ENCODE peak calls at places on chromosome 2, in five cellular contexts. A, V, C, E and G are unnamed samples.
A peak's percentile ranks its signal among the peaks of the same experiment; 100 is the strongest.

GRCh38 chr2:74186038-74186437 is 7.4 kb upstream of the MOB1A start:
- DNase-seq in A (no peak), V (no peak), C (no peak), E (no peak), G (no peak)

GRCh38 chr2:3571284-3571683 is 3.8 kb upstream of the RPS7 start:
- DNase-seq in A (no peak), V (no peak), C (no peak), E (no peak), G (peak; percentile 56)

GRCh38 chr2:111135910-111136297 is 15.2 kb downstream of the BCL2L11 start:
- DNase-seq in A (peak; percentile 55), V (no peak), C (no peak), E (peak; percentile 7), G (peak; percentile 40)

GRCh38 chr2:240597419-240598181 is 11.1 kb downstream of the CAPN10 start:
- DNase-seq in A (no peak), V (no peak), C (no peak), E (no peak), G (no peak)

GRCh38 chr2:174024524-174025270 is 59.5 kb upstream of the SP3 start:
- DNase-seq in A (no peak), V (no peak), C (no peak), E (peak; percentile 91), G (peak; percentile 80)

GRCh38 chr2:191478754-191479679 is 198.9 kb upstream of the NABP1 start:
- DNase-seq in A (no peak), V (no peak), C (peak; percentile 53), E (no peak), G (peak; percentile 39)

GRCh38 chr2:150732064-150732463 is 244.6 kb upstream of the RND3 start:
- DNase-seq in A (no peak), V (no peak), C (no peak), E (peak; percentile 60), G (peak; percentile 86)

GRCh38 chr2:6036211-6036610 is 344.0 kb downstream of the SOX11 start:
- DNase-seq in A (no peak), V (no peak), C (no peak), E (no peak), G (no peak)

GRCh38 chr2:5391361-5391760 is 300.8 kb upstream of the SOX11 start:
- DNase-seq in A (no peak), V (no peak), C (no peak), E (no peak), G (no peak)

GRCh38 chr2:53508667-53509066 is 258.9 kb upstream of the CHAC2 start:
- DNase-seq in A (no peak), V (no peak), C (no peak), E (no peak), G (peak; percentile 9)

GRCh38 chr2:149989447-149990063 is 402.0 kb upstream of the MMADHC start:
- DNase-seq in A (no peak), V (no peak), C (no peak), E (no peak), G (peak; percentile 51)

GRCh38 chr2:182866095-182866460 is 359 bp downstream of the FRZB start:
- DNase-seq in A (no peak), V (no peak), C (no peak), E (peak; percentile 48), G (no peak)

GRCh38 chr2:83251473-83251872 is 1207.6 kb downstream of the SUCLG1 start:
- DNase-seq in A (no peak), V (no peak), C (no peak), E (no peak), G (no peak)

GRCh38 chr2:205776139-205776538 is 93.8 kb downstream of the NRP2 start:
- DNase-seq in A (peak; percentile 93), V (peak; percentile 64), C (peak; percentile 21), E (no peak), G (no peak)

GRCh38 chr2:176827269-176827668 is 385.3 kb upstream of the HNRNPA3 start:
- DNase-seq in A (no peak), V (no peak), C (no peak), E (no peak), G (no peak)

GRCh38 chr2:3079466-3079865 is 298.2 kb downstream of the EIPR1 start:
- DNase-seq in A (no peak), V (no peak), C (no peak), E (no peak), G (no peak)

GRCh38 chr2:134327367-134327766 is 73.5 kb downstream of the MGAT5 start:
- DNase-seq in A (no peak), V (no peak), C (no peak), E (peak; percentile 33), G (peak; percentile 68)

GRCh38 chr2:134623796-134624195 is 95.0 kb downstream of the TMEM163 start:
- DNase-seq in A (no peak), V (no peak), C (no peak), E (no peak), G (no peak)

GRCh38 chr2:164952057-164952702 is 3.1 kb downstream of the SLC38A11 start:
- DNase-seq in A (no peak), V (no peak), C (no peak), E (no peak), G (no peak)

GRCh38 chr2:27888790-27889189 is 1.4 kb downstream of the RBKS start:
- DNase-seq in A (no peak), V (no peak), C (no peak), E (no peak), G (peak; percentile 28)

GRCh38 chr2:27889774-27890145 is 427 bp downstream of the RBKS start:
- DNase-seq in A (peak; percentile 29), V (no peak), C (peak; percentile 8), E (no peak), G (no peak)

GRCh38 chr2:27891063-27891819 is 712 bp downstream of the BABAM2 start:
- DNase-seq in A (no peak), V (peak; percentile 3), C (peak; percentile 54), E (peak; percentile 77), G (peak; percentile 83)

GRCh38 chr2:27891820-27892105 is 1.2 kb downstream of the BABAM2 start:
- DNase-seq in A (no peak), V (no peak), C (no peak), E (no peak), G (peak; percentile 45)

DNA sequence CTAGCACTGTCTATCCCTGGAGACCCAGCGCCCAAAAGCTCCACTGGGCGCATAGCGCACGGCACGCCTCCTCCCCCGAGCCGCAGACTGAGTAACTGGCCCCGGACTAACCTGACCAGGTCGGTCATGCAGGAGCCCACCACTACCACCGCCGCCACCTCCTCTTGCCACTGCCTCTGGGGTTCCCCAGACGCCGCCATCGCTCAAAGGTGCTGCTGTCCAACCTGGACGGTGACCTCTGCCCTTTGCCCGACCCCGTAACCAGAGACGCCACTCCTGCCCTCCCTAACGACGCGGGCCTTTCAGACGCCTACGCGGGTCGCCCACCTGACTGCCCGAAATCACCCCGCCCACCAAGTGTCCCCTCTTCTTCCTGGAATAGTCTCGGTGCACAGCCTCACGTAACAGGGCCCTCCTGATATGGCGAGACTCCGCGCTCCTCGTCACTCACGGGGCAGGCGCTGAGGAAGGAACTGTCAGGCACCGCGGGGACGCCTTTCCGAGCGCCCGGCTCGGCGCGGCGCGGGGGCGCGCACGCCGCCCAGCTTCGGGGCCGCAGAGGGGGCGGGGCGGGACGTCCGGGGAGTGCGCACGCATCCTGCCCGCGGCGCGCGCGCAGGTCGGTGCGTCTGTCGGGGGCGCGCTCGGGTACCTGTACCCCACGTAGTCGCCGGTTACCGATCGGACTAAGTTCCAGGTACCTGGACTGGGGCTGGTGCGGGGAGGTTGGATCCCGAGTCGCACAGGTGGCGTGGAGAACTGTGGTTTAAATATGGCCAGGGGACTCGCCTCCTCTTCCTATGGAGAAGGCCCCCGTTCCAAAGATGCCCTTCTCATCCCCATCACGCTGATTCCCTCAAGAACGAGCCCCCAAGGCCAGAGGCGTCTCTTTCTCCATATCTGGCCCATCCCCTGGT is at the start of the genes BABAM2 and RBKS:
- DNase-seq in A (peak; percentile 90), V (peak; percentile 50), C (peak; percentile 83), E (peak; percentile 84), G (peak; percentile 78)
- H4K91ac ChIP-seq in A (no peak within 1 kb of the TSS), V (peak within 1 kb of the TSS; percentile 99), C (no peak within 1 kb of the TSS), E (peak within 1 kb of the TSS; percentile 44), G (peak within 1 kb of the TSS; percentile 98)

DNA sequence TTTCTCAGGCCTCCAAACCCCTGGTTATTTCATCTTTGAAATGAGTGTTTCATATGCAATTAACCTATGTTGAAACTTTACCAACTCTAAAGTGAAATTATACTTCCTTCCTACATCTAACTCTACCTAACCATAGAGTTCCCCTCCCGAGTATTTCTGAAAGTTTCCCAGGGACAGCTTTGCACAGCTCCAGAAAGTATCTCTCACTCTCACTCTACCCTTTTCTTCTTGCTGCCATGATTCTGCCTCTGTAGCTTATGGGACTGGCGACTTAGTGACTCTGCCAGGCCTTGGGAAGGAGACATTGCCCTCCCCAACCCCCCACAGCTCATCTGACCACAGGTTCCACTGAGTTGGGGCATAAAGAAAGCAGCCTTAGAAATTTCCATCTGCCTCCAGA is 107.9 kb downstream of the B3GNT2 start:
- DNase-seq in A (no peak), V (no peak), C (no peak), E (no peak), G (no peak)
- H2BK15ac ChIP-seq in A (no peak overlapping the region), V (peak overlapping the region; percentile 22), C (no peak overlapping the region), E (peak overlapping the region; percentile 95), G (no peak overlapping the region)

DNA sequence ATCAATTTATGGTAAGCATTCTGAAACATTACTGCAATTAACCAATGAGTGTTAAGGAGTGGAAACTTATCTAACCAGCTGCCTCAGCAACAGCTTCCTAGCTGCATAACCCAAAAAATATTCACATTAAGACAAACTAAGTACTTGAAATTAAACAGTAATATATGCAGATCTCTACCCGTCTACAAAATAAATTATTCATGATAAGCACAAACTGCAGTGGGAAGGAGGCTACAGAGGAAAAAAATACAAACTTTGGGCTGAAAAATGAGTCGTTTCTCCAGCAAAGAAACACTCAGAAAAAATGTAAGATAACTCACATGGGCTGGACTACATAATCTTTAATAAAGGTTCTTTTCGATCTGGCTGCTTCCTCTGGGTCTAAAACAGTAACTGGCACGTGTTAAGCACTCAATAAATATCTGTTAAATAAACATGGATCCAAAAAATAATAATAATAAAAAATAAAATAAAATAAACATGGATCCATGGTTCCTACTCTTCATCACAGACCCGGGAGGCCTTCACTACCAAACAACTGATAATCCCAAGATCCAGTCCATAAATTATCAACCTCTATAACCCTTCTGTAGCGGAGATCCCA is 1.2 kb downstream of the NBAS start:
- DNase-seq in A (no peak), V (no peak), C (no peak), E (no peak), G (no peak)
- H4K91ac ChIP-seq in A (no peak overlapping the region), V (no peak overlapping the region), C (no peak overlapping the region), E (no peak overlapping the region), G (no peak overlapping the region)

DNA sequence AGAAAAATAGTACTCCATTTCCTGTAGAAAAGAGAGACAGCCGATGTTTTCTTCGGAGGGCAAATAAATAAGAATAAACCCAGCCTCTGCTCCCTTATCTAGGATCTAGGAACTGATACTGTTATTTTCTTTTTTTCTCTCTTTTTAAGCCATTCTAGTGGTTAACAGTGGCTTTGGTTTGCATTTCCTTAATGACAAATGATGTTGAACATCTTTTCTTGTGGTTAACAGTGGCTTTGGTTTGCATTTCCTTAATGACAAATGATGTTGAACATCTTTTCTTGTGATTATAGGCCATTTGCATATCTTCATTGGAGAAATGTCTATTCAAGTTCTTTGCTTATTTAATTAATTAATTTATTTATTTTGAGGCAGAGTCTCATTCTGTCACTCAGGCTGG is 20.6 kb downstream of the CYP27A1 start:
- DNase-seq in A (no peak), V (no peak), C (no peak), E (peak; percentile 31), G (no peak)
- H2BK15ac ChIP-seq in A (no peak overlapping the region), V (no peak overlapping the region), C (no peak overlapping the region), E (no peak overlapping the region), G (no peak overlapping the region)

DNA sequence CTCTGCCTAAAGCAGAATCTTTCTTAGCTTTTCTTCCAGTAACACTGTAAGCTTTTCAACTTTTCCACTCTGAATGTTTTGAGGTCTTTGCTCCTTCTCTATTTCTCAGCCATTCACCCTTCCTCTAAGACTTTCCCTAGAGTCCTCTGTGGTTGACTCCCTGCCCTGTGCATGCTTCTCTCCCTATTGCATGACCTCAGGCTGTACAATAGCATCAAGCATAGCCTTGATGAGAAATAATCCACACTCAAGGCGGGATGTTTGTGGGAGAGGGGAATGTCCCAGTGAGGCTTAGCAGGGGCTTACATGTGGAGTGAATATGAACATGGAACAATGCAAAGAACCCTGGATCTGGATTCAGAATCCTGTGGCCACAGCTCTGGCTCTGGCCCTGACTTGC is 48.4 kb upstream of the IGFBP5 start:
- DNase-seq in A (no peak), V (no peak), C (no peak), E (peak; percentile 83), G (peak; percentile 30)
- H4K91ac ChIP-seq in A (no peak overlapping the region), V (no peak overlapping the region), C (no peak overlapping the region), E (no peak overlapping the region), G (peak overlapping the region; percentile 38)